ENCODE peak calls at places on chromosome 10, in eight cellular contexts. W is HT1080, H is hypothalamus, Y is neural crest cell, S is GDM1, Z is cerebellum, T is T follicular helper cell, P is endodermal cell. J is an unnamed sample.

GRCh38 chr10:6054884-6055283 is 7.3 kb downstream of the IL2RA start:
- DNase-seq in Y (no peak), H (no peak), Z (no peak), W (no peak), P (peak), S (no peak), T (no peak), J (no peak)

GRCh38 chr10:96720422-96721206 is at the start of gene PIK3AP1:
- DNase-seq in T (no peak), Z (peak), S (peak), P (peak), W (no peak), Y (peak), H (no peak), J (peak)

GRCh38 chr10:38605153-38605661 is 511.1 kb downstream of the ZNF37A start:
- DNase-seq in Y (no peak), T (no peak), H (no peak), Z (no peak), W (no peak), P (no peak), S (no peak), J (no peak)

GRCh38 chr10:230758-231157 is 95.5 kb downstream of the ZMYND11 start:
- DNase-seq in T (no peak), Y (no peak), P (no peak), Z (no peak), H (no peak), W (peak), S (no peak), J (no peak)

GRCh38 chr10:122435212-122435827 is 19.1 kb upstream of the ARMS2 start:
- DNase-seq in H (no peak), T (no peak), Y (no peak), W (peak), S (no peak), P (no peak), Z (peak), J (no peak)

GRCh38 chr10:70052462-70053211 is at the start of gene MACROH2A2:
- DNase-seq in Z (peak), H (peak), W (peak), P (peak), Y (peak), T (no peak), S (peak), J (no peak)

GRCh38 chr10:62182595-62182994 is 86.0 kb downstream of the RTKN2 start:
- DNase-seq in H (no peak), S (no peak), W (no peak), Z (no peak), Y (no peak), P (no peak), T (no peak), J (no peak)

GRCh38 chr10:99913831-99914235 is 95.9 kb downstream of the DNMBP start:
- DNase-seq in P (peak), Y (peak), S (no peak), T (no peak), W (no peak), H (no peak), Z (no peak), J (no peak)

GRCh38 chr10:110420401-110421193 is 77.1 kb upstream of the DUSP5 start:
- DNase-seq in P (no peak), S (no peak), T (no peak), H (no peak), Y (no peak), W (peak), Z (peak), J (no peak)

GRCh38 chr10:86160890-86161585 is 205.6 kb downstream of the GRID1 start:
- DNase-seq in T (no peak), Y (no peak), S (no peak), W (peak), Z (no peak), P (no peak), H (no peak), J (no peak)

GRCh38 chr10:73785721-73786511 is 510 bp downstream of the ZSWIM8 start:
- DNase-seq in W (peak), P (peak), S (no peak), T (peak), H (no peak), Y (no peak), Z (no peak), J (peak)

GRCh38 chr10:120451968-120452367 is 5.1 kb upstream of the PLPP4 start:
- DNase-seq in W (no peak), Y (no peak), S (no peak), P (no peak), H (no peak), Z (no peak), T (no peak), J (no peak)

GRCh38 chr10:60573342-60573741 is 183.7 kb upstream of the ANK3 start:
- DNase-seq in P (peak), Z (no peak), S (no peak), H (no peak), W (no peak), Y (no peak), T (no peak), J (peak)

GRCh38 chr10:77939561-77940001 is 13.0 kb upstream of the DLG5 start:
- DNase-seq in P (peak), T (no peak), W (no peak), Y (no peak), Z (no peak), H (no peak), S (no peak), J (no peak)

GRCh38 chr10:129863231-129863663 is 100.8 kb downstream of the EBF3 start:
- DNase-seq in Y (no peak), P (peak), S (no peak), W (no peak), T (no peak), H (no peak), Z (no peak), J (no peak)

GRCh38 chr10:64484931-64485330 is 963.7 kb downstream of the REEP3 start:
- DNase-seq in Y (no peak), P (no peak), Z (no peak), T (no peak), S (no peak), W (no peak), H (no peak), J (no peak)

GRCh38 chr10:11525503-11525902 is 85.9 kb downstream of the USP6NL start:
- DNase-seq in P (no peak), S (no peak), H (no peak), T (no peak), Y (no peak), W (no peak), Z (no peak), J (no peak)

GRCh38 chr10:350981-351501 is 215.8 kb downstream of the ZMYND11 start:
- DNase-seq in S (no peak), T (no peak), W (no peak), Y (no peak), H (no peak), Z (no peak), P (peak), J (no peak)

GRCh38 chr10:116779076-116779687 is 36.8 kb upstream of the HSPA12A start:
- DNase-seq in H (no peak), P (no peak), W (no peak), Z (no peak), Y (no peak), S (no peak), T (no peak), J (no peak)

GRCh38 chr10:115936926-115937755 is 335.9 kb downstream of the GFRA1 start:
- DNase-seq in W (peak), P (no peak), T (no peak), Y (no peak), H (no peak), S (no peak), Z (no peak), J (no peak)

GRCh38 chr10:126935263-126935946 is 30.2 kb downstream of the DOCK1 start:
- DNase-seq in S (no peak), T (no peak), Y (no peak), H (no peak), P (peak), W (peak), Z (no peak), J (no peak)

GRCh38 chr10:26430641-26431163 is 7.4 kb upstream of the APBB1IP start:
- DNase-seq in S (peak), P (no peak), T (no peak), W (no peak), Z (no peak), Y (no peak), H (no peak), J (no peak)

GRCh38 chr10:108684431-108684830 is 1238.9 kb downstream of the XPNPEP1 start:
- DNase-seq in H (no peak), P (no peak), Y (no peak), Z (no peak), S (no peak), W (no peak), T (no peak), J (no peak)

GRCh38 chr10:107490389-107490788 is 325.9 kb upstream of the SORCS1 start:
- DNase-seq in W (no peak), P (no peak), T (no peak), Z (peak), Y (no peak), H (no peak), S (no peak), J (no peak)

GRCh38 chr10:79286318-79286951 is 60.8 kb upstream of the PPIF start:
- DNase-seq in P (no peak), T (peak), Y (no peak), S (peak), H (peak), W (no peak), Z (peak), J (peak)

GRCh38 chr10:44051091-44051490 is 333.8 kb downstream of the CXCL12 start:
- DNase-seq in H (no peak), Y (no peak), P (no peak), T (no peak), Z (no peak), W (no peak), S (no peak), J (no peak)

GRCh38 chr10:451021-451471 is 238.4 kb downstream of the DIP2C start:
- DNase-seq in H (no peak), T (peak), Z (no peak), Y (no peak), W (no peak), S (no peak), P (no peak), J (peak)

GRCh38 chr10:88457680-88458079 is 125.4 kb downstream of the RNLS start:
- DNase-seq in W (peak), T (no peak), Y (no peak), H (no peak), Z (no peak), P (no peak), S (no peak), J (no peak)

GRCh38 chr10:80449545-80449944 is 4.6 kb upstream of the TSPAN14 start:
- DNase-seq in T (no peak), S (no peak), W (no peak), P (no peak), Z (no peak), H (no peak), Y (no peak), J (no peak)

GRCh38 chr10:129961274-129961839 is 2.7 kb downstream of the EBF3 start:
- DNase-seq in Z (no peak), S (no peak), T (no peak), P (peak), W (no peak), H (no peak), Y (no peak), J (no peak)

GRCh38 chr10:23384364-23384763 is 39.8 kb upstream of the C10orf67 start:
- DNase-seq in H (no peak), P (no peak), Z (no peak), W (no peak), Y (no peak), T (no peak), S (no peak), J (no peak)

GRCh38 chr10:26890956-26891355 is 30.2 kb upstream of the ABI1 start:
- DNase-seq in H (no peak), Z (no peak), P (peak), Y (peak), T (no peak), S (peak), W (peak), J (no peak)

GRCh38 chr10:30098624-30099023 is 39.2 kb upstream of the JCAD start:
- DNase-seq in H (no peak), Y (no peak), Z (no peak), S (no peak), T (no peak), P (no peak), W (peak), J (no peak)

GRCh38 chr10:98045785-98046389 is 15.5 kb upstream of the CRTAC1 start:
- DNase-seq in P (peak), S (peak), Z (peak), W (peak), T (peak), Y (peak), H (no peak), J (peak)

GRCh38 chr10:80579849-80580645 is 42.3 kb downstream of the SH2D4B start:
- DNase-seq in W (no peak), T (no peak), H (no peak), Y (no peak), Z (no peak), P (no peak), S (no peak), J (no peak)

GRCh38 chr10:70753841-70754621 is 31.1 kb downstream of the TBATA start:
- DNase-seq in S (no peak), Y (no peak), P (peak), T (no peak), Z (no peak), W (no peak), H (no peak), J (no peak)

GRCh38 chr10:79937256-79937635 is 11.7 kb downstream of the SFTPD start:
- DNase-seq in W (no peak), H (no peak), S (no peak), P (no peak), T (no peak), Y (no peak), Z (no peak), J (no peak)

GRCh38 chr10:132443998-132444876 is 47.2 kb downstream of the PWWP2B start:
- DNase-seq in Y (no peak), S (peak), T (peak), Z (no peak), P (peak), W (no peak), H (no peak), J (no peak)

J was measured in activated gamma-delta T cell treated with anti-CD3 and anti-CD28 coated beads, Interleukin-2, amount 50 U/mL, for 16 hours.